ENCODE peak calls at places on chromosomes 11 and 22, in ten cellular contexts. C is WERI-Rb-1; Y is tibial artery; X is GM23248; H is upper lobe of left lung; W is uterus; N is ovary; P is transverse colon; A is IMR-90; Z is CD8-positive, alpha-beta memory T cell. R is an unnamed sample.

GRCh38 chr22:25027959-25028840 is 75.7 kb downstream of the KIAA1671 start:
- DNase-seq in C (peak), Y (no peak), X (peak), H (peak), W (no peak), N (no peak), P (peak), A (no peak), Z (no peak), R (peak)

GRCh38 chr11:10453261-10453660 is 1.8 kb upstream of the AMPD3 start:
- DNase-seq in C (no peak), Y (no peak), X (no peak), H (no peak), W (no peak), N (no peak), P (no peak), A (peak), Z (no peak), R (no peak)

GRCh38 chr22:35394011-35394312 is 6.0 kb upstream of the MCM5 start:
- DNase-seq in C (no peak), Y (no peak), X (no peak), H (no peak), W (no peak), N (peak), P (no peak), A (no peak), Z (no peak), R (no peak)

GRCh38 chr11:43547900-43548381 is 132.6 kb upstream of the HSD17B12 start:
- DNase-seq in C (no peak), Y (no peak), X (peak), H (peak), W (peak), N (peak), P (no peak), A (no peak), Z (no peak), R (no peak)

GRCh38 chr22:46195487-46196165 is 45.3 kb downstream of the PPARA start:
- DNase-seq in C (no peak), Y (no peak), X (no peak), H (peak), W (no peak), N (no peak), P (peak), A (peak), Z (no peak), R (no peak)

GRCh38 chr11:78828582-78829520 is 254.2 kb upstream of the NARS2 start:
- DNase-seq in C (no peak), Y (no peak), X (no peak), H (no peak), W (no peak), N (no peak), P (no peak), A (no peak), Z (no peak), R (no peak)

GRCh38 chr22:48687606-48688005 is 1140.1 kb downstream of the BRD1 start:
- DNase-seq in C (no peak), Y (no peak), X (no peak), H (no peak), W (no peak), N (no peak), P (no peak), A (no peak), Z (no peak), R (no peak)

GRCh38 chr11:1741741-1742140 is 8.7 kb downstream of the IFITM10 start:
- DNase-seq in C (no peak), Y (peak), X (no peak), H (no peak), W (no peak), N (no peak), P (no peak), A (no peak), Z (no peak), R (no peak)

GRCh38 chr22:30605449-30606110 is 1.4 kb upstream of the TCN2 start:
- DNase-seq in C (peak), Y (peak), X (peak), H (no peak), W (peak), N (peak), P (peak), A (peak), Z (peak), R (peak)

GRCh38 chr22:23751441-23751996 is 607 bp upstream of the ZNF70 start:
- DNase-seq in C (peak), Y (no peak), X (no peak), H (peak), W (no peak), N (no peak), P (peak), A (no peak), Z (no peak), R (no peak)

GRCh38 chr22:33038131-33038772 is 19.9 kb downstream of the SYN3 start:
- DNase-seq in C (peak), Y (no peak), X (peak), H (no peak), W (no peak), N (no peak), P (no peak), A (no peak), Z (no peak), R (no peak)

GRCh38 chr11:18986744-18987143 is 47.5 kb upstream of the MRGPRX1 start:
- DNase-seq in C (no peak), Y (no peak), X (peak), H (no peak), W (no peak), N (no peak), P (no peak), A (no peak), Z (no peak), R (no peak)

GRCh38 chr11:88603499-88603898 is 266.0 kb upstream of the CTSC start:
- DNase-seq in C (no peak), Y (no peak), X (peak), H (no peak), W (no peak), N (no peak), P (no peak), A (peak), Z (no peak), R (no peak)

GRCh38 chr11:79182794-79183193 is 258.0 kb downstream of the TENM4 start:
- DNase-seq in C (no peak), Y (no peak), X (peak), H (no peak), W (no peak), N (no peak), P (no peak), A (peak), Z (no peak), R (no peak)

GRCh38 chr22:38040953-38041759 is 16.0 kb upstream of the PICK1 start:
- DNase-seq in C (no peak), Y (no peak), X (peak), H (no peak), W (no peak), N (no peak), P (no peak), A (peak), Z (no peak), R (no peak)

GRCh38 chr11:112292188-112292587 is 31.5 kb upstream of the PLET1 start:
- DNase-seq in C (no peak), Y (no peak), X (no peak), H (no peak), W (no peak), N (no peak), P (no peak), A (no peak), Z (no peak), R (no peak)
- H3K27ac ChIP-seq in C (no peak), Y (peak), X (peak), H (no peak), W (no peak), N (no peak), P (peak), A (no peak), Z (no peak), R (peak)

GRCh38 chr22:43890901-43891331 is 897 bp downstream of the PNPLA5 start:
- DNase-seq in C (no peak), Y (no peak), X (peak), H (peak), W (no peak), N (no peak), P (no peak), A (peak), Z (no peak), R (peak)
- H3K27ac ChIP-seq in C (no peak), Y (no peak), X (no peak), H (no peak), W (no peak), N (no peak), P (no peak), A (no peak), Z (no peak), R (no peak)

GRCh38 chr22:41844036-41844435 is 11.1 kb downstream of the SREBF2 start:
- DNase-seq in C (no peak), Y (no peak), X (no peak), H (no peak), W (no peak), N (no peak), P (no peak), A (no peak), Z (no peak), R (no peak)

GRCh38 chr22:41838842-41839618 is 6.1 kb downstream of the SREBF2 start:
- DNase-seq in C (no peak), Y (no peak), X (no peak), H (no peak), W (no peak), N (no peak), P (no peak), A (no peak), Z (no peak), R (no peak)

GRCh38 chr22:41842996-41843970 is 10.4 kb downstream of the SREBF2 start:
- DNase-seq in C (no peak), Y (no peak), X (no peak), H (no peak), W (no peak), N (no peak), P (no peak), A (no peak), Z (no peak), R (no peak)

GRCh38 chr22:41840216-41840615 is 7.3 kb downstream of the SREBF2 start:
- DNase-seq in C (no peak), Y (no peak), X (no peak), H (no peak), W (no peak), N (no peak), P (no peak), A (no peak), Z (no peak), R (no peak)

GRCh38 chr22:41841085-41841712 is 8.3 kb downstream of the SREBF2 start:
- DNase-seq in C (no peak), Y (no peak), X (no peak), H (no peak), W (no peak), N (no peak), P (peak), A (no peak), Z (no peak), R (no peak)
- H3K27ac ChIP-seq in C (no peak), Y (no peak), X (no peak), H (peak), W (no peak), N (no peak), P (peak), A (no peak), Z (no peak), R (no peak)

DNA sequence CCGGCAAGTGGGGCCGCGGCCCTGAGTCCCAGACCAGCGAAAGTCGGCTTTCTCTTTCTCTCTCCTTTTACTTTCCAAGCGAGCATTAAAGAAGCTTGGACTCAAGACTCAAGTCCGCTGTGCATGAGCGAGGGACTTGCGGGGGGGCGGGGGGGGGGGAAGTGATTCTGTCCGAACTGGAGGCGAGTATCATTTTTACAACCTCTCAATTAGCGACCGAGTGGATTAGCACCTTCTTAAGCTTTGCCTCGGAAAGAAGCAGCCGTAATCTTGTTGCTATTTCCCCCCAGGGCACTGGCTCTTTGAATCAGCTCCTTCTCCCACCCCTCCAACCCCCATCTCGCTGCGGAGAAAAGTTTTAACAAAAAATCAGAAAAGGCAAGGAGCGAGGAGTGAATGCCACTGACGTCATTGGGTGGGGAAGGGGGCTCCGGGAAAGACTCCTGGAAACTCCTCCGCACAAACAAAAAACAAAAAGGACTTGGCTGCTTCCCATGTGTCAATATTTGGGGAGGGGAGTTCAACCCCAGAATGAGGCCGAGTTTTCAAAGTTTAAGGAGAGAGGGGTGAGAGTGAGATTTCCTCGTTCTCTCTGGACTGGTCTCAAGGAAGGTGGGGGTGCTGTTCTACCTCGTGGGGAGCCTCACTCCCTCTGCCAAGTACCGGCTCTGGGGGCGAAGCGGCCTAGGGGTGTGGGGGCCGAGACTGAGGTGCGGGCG is 2.3 kb upstream of the PAX6 start:
- DNase-seq in C (no peak), Y (no peak), X (no peak), H (no peak), W (no peak), N (no peak), P (no peak), A (no peak), Z (no peak), R (no peak)
- H3K27ac ChIP-seq in C (no peak), Y (no peak), X (no peak), H (no peak), W (no peak), N (no peak), P (no peak), A (no peak), Z (no peak), R (no peak)